ENCODE peak calls at places on chromosomes 1 and 21, in five cellular contexts. W is activated T-cell treated with anti-CD3 and anti-CD28 coated beads, Interleukin-2, amount 50 U/mL, for 72 hours; Y is sigmoid colon; B is adrenal gland; C is HuH-7. Z is an unnamed sample.

GRCh38 chr1:231036416-231036815 is 3.6 kb downstream of the FAM89A start:
- DNase-seq in W (no peak), Y (no peak), B (peak), C (no peak), Z (no peak)

GRCh38 chr21:35005825-35006224 is 43.3 kb downstream of the RUNX1 start:
- DNase-seq in W (no peak), Y (no peak), B (no peak), C (no peak), Z (no peak)

GRCh38 chr1:15741183-15741850 is 982 bp upstream of the TMEM82 start:
- DNase-seq in W (peak), Y (peak), B (peak), C (peak), Z (peak)

GRCh38 chr1:204093421-204093717 is 20.5 kb downstream of the SOX13 start:
- DNase-seq in W (no peak), Y (no peak), B (no peak), C (peak), Z (no peak)

GRCh38 chr1:196517193-196517592 is 91.0 kb downstream of the KCNT2 start:
- DNase-seq in W (no peak), Y (no peak), B (no peak), C (no peak), Z (no peak)

GRCh38 chr1:240128361-240128760 is 36.7 kb downstream of the FMN2 start:
- DNase-seq in W (no peak), Y (no peak), B (no peak), C (no peak), Z (no peak)

GRCh38 chr1:89425056-89425455 is 61.2 kb downstream of the GBP6 start:
- DNase-seq in W (no peak), Y (no peak), B (no peak), C (no peak), Z (no peak)

GRCh38 chr1:17904290-17904689 is 149.2 kb downstream of the ACTL8 start:
- DNase-seq in W (no peak), Y (no peak), B (no peak), C (no peak), Z (no peak)

GRCh38 chr1:17605582-17606344 is 66.3 kb downstream of the ARHGEF10L start:
- DNase-seq in W (no peak), Y (peak), B (peak), C (no peak), Z (no peak)

GRCh38 chr1:98467584-98467983 is 193.9 kb upstream of the SNX7 start:
- DNase-seq in W (no peak), Y (no peak), B (no peak), C (no peak), Z (no peak)

GRCh38 chr1:44120398-44120949 is 1.9 kb downstream of the KLF17 start:
- DNase-seq in W (no peak), Y (no peak), B (no peak), C (no peak), Z (no peak)

GRCh38 chr21:29148535-29148934 is 18.1 kb downstream of the MAP3K7CL start:
- DNase-seq in W (peak), Y (no peak), B (no peak), C (no peak), Z (no peak)

GRCh38 chr1:20250346-20250989 is 40.2 kb upstream of the VWA5B1 start:
- DNase-seq in W (peak), Y (peak), B (peak), C (no peak), Z (peak)

GRCh38 chr1:167981933-167982332 is 45.1 kb upstream of the MPC2 start:
- DNase-seq in W (no peak), Y (no peak), B (no peak), C (no peak), Z (no peak)

GRCh38 chr21:34187935-34188334 is 114.6 kb downstream of the MRPS6 start:
- DNase-seq in W (no peak), Y (no peak), B (no peak), C (no peak), Z (no peak)

GRCh38 chr1:3315399-3315798 is 139.1 kb upstream of the ARHGEF16 start:
- DNase-seq in W (no peak), Y (no peak), B (no peak), C (no peak), Z (no peak)

GRCh38 chr1:3679098-3679555 is 26.8 kb downstream of the TP73 start:
- DNase-seq in W (no peak), Y (no peak), B (no peak), C (no peak), Z (no peak)

GRCh38 chr1:76864383-76864782 is 2.9 kb upstream of the ST6GALNAC5 start:
- DNase-seq in W (no peak), Y (no peak), B (no peak), C (no peak), Z (no peak)

GRCh38 chr1:70066711-70067110 is 138.7 kb downstream of the LRRC40 start:
- DNase-seq in W (no peak), Y (no peak), B (no peak), C (no peak), Z (no peak)

GRCh38 chr1:204246876-204247275 is 33.1 kb upstream of the GOLT1A start:
- DNase-seq in W (no peak), Y (no peak), B (no peak), C (no peak), Z (no peak)

GRCh38 chr1:169890761-169891538 is 2.7 kb downstream of the SCYL3 start:
- DNase-seq in W (peak), Y (no peak), B (no peak), C (peak), Z (peak)

GRCh38 chr1:236516929-236517704 is 6.7 kb upstream of the LGALS8 start:
- DNase-seq in W (peak), Y (no peak), B (no peak), C (peak), Z (no peak)

GRCh38 chr1:228236744-228237143 is 28.9 kb downstream of the OBSCN start:
- DNase-seq in W (peak), Y (no peak), B (peak), C (peak), Z (peak)

GRCh38 chr1:26327956-26328362 is 10.2 kb downstream of the CD52 start:
- DNase-seq in W (no peak), Y (no peak), B (no peak), C (no peak), Z (no peak)

GRCh38 chr21:41784456-41785102 is 17.7 kb upstream of the RIPK4 start:
- DNase-seq in W (no peak), Y (no peak), B (no peak), C (no peak), Z (no peak)

GRCh38 chr1:3349161-3349967 is 105.1 kb upstream of the ARHGEF16 start:
- DNase-seq in W (no peak), Y (no peak), B (no peak), C (peak), Z (no peak)

Z was measured in activated naive CD8-positive, alpha-beta T cell treated with anti-CD3 and anti-CD28 coated beads, Interleukin-2, amount 50 U/mL, for 24 hours.